ENCODE peak calls at places on chromosomes 4 and X, in eight cellular contexts. One of them, this sample, is unnamed.

GRCh38 chr4:98625920-98626319 is 32.5 kb downstream of the TSPAN5 start:
- DNase-seq in A549: no peak
- DNase-seq in IMR-90: no peak
- DNase-seq in mammary epithelial cell: peak; percentile 75
- DNase-seq in GM23338: no peak
- DNase-seq in heart right ventricle: no peak
- DNase-seq in right lobe of liver: no peak
- DNase-seq in colonic mucosa: no peak
- DNase-seq in this sample: no peak

GRCh38 chr4:3717241-3717640 is 48.9 kb upstream of the ADRA2C start:
- DNase-seq in A549: no peak
- DNase-seq in IMR-90: no peak
- DNase-seq in mammary epithelial cell: no peak
- DNase-seq in GM23338: no peak
- DNase-seq in heart right ventricle: peak; percentile 2
- DNase-seq in right lobe of liver: no peak
- DNase-seq in colonic mucosa: no peak
- DNase-seq in this sample: no peak

GRCh38 chr4:61693520-61693919 is 493.4 kb downstream of the ADGRL3 start:
- DNase-seq in A549: no peak
- DNase-seq in IMR-90: no peak
- DNase-seq in mammary epithelial cell: no peak
- DNase-seq in GM23338: no peak
- DNase-seq in heart right ventricle: no peak
- DNase-seq in right lobe of liver: no peak
- DNase-seq in colonic mucosa: no peak
- DNase-seq in this sample: no peak

GRCh38 chrX:70434914-70435586 is 9.6 kb upstream of the DLG3 start:
- DNase-seq in A549: no peak
- DNase-seq in IMR-90: peak; percentile 48
- DNase-seq in mammary epithelial cell: no peak
- DNase-seq in GM23338: peak; percentile 26
- DNase-seq in heart right ventricle: peak; percentile 31
- DNase-seq in right lobe of liver: no peak
- DNase-seq in colonic mucosa: no peak
- DNase-seq in this sample: peak; percentile 7

GRCh38 chrX:108268434-108269080 is 169.7 kb downstream of the COL4A6 start:
- DNase-seq in A549: no peak
- DNase-seq in IMR-90: no peak
- DNase-seq in mammary epithelial cell: peak; percentile 54
- DNase-seq in GM23338: no peak
- DNase-seq in heart right ventricle: no peak
- DNase-seq in right lobe of liver: no peak
- DNase-seq in colonic mucosa: no peak
- DNase-seq in this sample: peak; percentile 20

GRCh38 chr4:146379744-146380143 is 142.0 kb downstream of the SLC10A7 start:
- DNase-seq in A549: peak; percentile 39
- DNase-seq in IMR-90: peak; percentile 31
- DNase-seq in mammary epithelial cell: peak; percentile 32
- DNase-seq in GM23338: no peak
- DNase-seq in heart right ventricle: no peak
- DNase-seq in right lobe of liver: no peak
- DNase-seq in colonic mucosa: no peak
- DNase-seq in this sample: no peak

GRCh38 chrX:153910446-153910845 is 6.0 kb downstream of the AVPR2 start:
- DNase-seq in A549: no peak
- DNase-seq in IMR-90: no peak
- DNase-seq in mammary epithelial cell: no peak
- DNase-seq in GM23338: no peak
- DNase-seq in heart right ventricle: no peak
- DNase-seq in right lobe of liver: no peak
- DNase-seq in colonic mucosa: no peak
- DNase-seq in this sample: no peak

GRCh38 chr4:58602701-58603359 is 1492.6 kb upstream of the IGFBP7 start:
- DNase-seq in A549: no peak
- DNase-seq in IMR-90: no peak
- DNase-seq in mammary epithelial cell: no peak
- DNase-seq in GM23338: peak; percentile 32
- DNase-seq in heart right ventricle: no peak
- DNase-seq in right lobe of liver: no peak
- DNase-seq in colonic mucosa: no peak
- DNase-seq in this sample: no peak

GRCh38 chrX:24124227-24124799 is 25.2 kb upstream of the ZFX start:
- DNase-seq in A549: no peak
- DNase-seq in IMR-90: no peak
- DNase-seq in mammary epithelial cell: no peak
- DNase-seq in GM23338: no peak
- DNase-seq in heart right ventricle: no peak
- DNase-seq in right lobe of liver: no peak
- DNase-seq in colonic mucosa: no peak
- DNase-seq in this sample: no peak

GRCh38 chrX:52280812-52281211 is 88.0 kb upstream of the XAGE2 start:
- DNase-seq in A549: no peak
- DNase-seq in IMR-90: no peak
- DNase-seq in mammary epithelial cell: no peak
- DNase-seq in GM23338: no peak
- DNase-seq in heart right ventricle: no peak
- DNase-seq in right lobe of liver: no peak
- DNase-seq in colonic mucosa: no peak
- DNase-seq in this sample: no peak

GRCh38 chrX:114930227-114930626 is 87.2 kb downstream of the IL13RA2 start:
- DNase-seq in A549: no peak
- DNase-seq in IMR-90: no peak
- DNase-seq in mammary epithelial cell: peak; percentile 52
- DNase-seq in GM23338: no peak
- DNase-seq in heart right ventricle: no peak
- DNase-seq in right lobe of liver: no peak
- DNase-seq in colonic mucosa: no peak
- DNase-seq in this sample: no peak

GRCh38 chr4:172791841-172792240 is 376.8 kb upstream of the GALNT7 start:
- DNase-seq in A549: no peak
- DNase-seq in IMR-90: no peak
- DNase-seq in mammary epithelial cell: no peak
- DNase-seq in GM23338: no peak
- DNase-seq in heart right ventricle: no peak
- DNase-seq in right lobe of liver: no peak
- DNase-seq in colonic mucosa: no peak
- DNase-seq in this sample: no peak
- H3K4me1 ChIP-seq in A549: no peaks in the 10 kb centered on the region
- H3K4me1 ChIP-seq in IMR-90: no peaks in the 10 kb centered on the region
- H3K4me1 ChIP-seq in mammary epithelial cell: no peaks in the 10 kb centered on the region
- H3K4me1 ChIP-seq in GM23338: no peaks in the 10 kb centered on the region
- H3K4me1 ChIP-seq in heart right ventricle: no peaks in the 10 kb centered on the region
- H3K4me1 ChIP-seq in right lobe of liver: no peaks in the 10 kb centered on the region
- H3K4me1 ChIP-seq in colonic mucosa: no peaks in the 10 kb centered on the region
- H3K4me1 ChIP-seq in this sample: no peaks in the 10 kb centered on the region

DNA sequence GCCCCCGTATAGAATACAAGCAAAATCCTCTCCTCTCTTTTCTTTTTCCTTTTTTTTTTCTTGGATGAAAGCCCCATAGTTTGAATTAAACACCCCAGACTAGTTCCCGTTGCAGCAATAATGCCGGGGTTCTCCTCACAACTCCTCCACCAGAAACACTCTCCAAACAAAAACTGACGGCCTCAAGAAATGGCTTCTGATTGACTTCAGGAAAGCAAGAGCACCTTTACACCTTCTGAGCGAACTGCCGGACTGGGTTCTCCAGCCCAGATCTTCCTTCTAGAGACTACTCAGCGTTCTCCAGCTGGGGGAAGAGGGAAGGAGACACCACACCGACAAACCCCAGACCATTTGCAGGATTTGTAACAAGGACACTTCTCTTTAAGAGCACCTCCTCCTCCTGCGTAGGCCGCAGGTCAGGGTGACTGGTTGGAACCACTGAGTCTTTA is 4.0 kb downstream of the HAND2 start:
- DNase-seq in A549: no peak
- DNase-seq in IMR-90: no peak
- DNase-seq in mammary epithelial cell: no peak
- DNase-seq in GM23338: peak; percentile 42
- DNase-seq in heart right ventricle: no peak
- DNase-seq in right lobe of liver: no peak
- DNase-seq in colonic mucosa: no peak
- DNase-seq in this sample: no peak
- TF ChIP-seq CTCF in A549: no peak
- TF ChIP-seq CTCF in IMR-90: no peak
- TF ChIP-seq CTCF in mammary epithelial cell: no peak
- TF ChIP-seq CTCF in GM23338: no peak
- TF ChIP-seq CTCF in heart right ventricle: no peak
- TF ChIP-seq CTCF in right lobe of liver: no peak
- TF ChIP-seq CTCF in colonic mucosa: no peak
- TF ChIP-seq CTCF in this sample: no peak

GRCh38 chrX:40966204-40966820 is 118.9 kb upstream of the USP9X start:
- DNase-seq in A549: no peak
- DNase-seq in IMR-90: no peak
- DNase-seq in mammary epithelial cell: no peak
- DNase-seq in GM23338: no peak
- DNase-seq in heart right ventricle: no peak
- DNase-seq in right lobe of liver: no peak
- DNase-seq in colonic mucosa: no peak
- DNase-seq in this sample: no peak

GRCh38 chrX:40960041-40960440 is 125.2 kb upstream of the USP9X start:
- DNase-seq in A549: no peak
- DNase-seq in IMR-90: peak; percentile 34
- DNase-seq in mammary epithelial cell: no peak
- DNase-seq in GM23338: no peak
- DNase-seq in heart right ventricle: no peak
- DNase-seq in right lobe of liver: no peak
- DNase-seq in colonic mucosa: no peak
- DNase-seq in this sample: no peak

GRCh38 chrX:40964008-40964407 is 121.2 kb upstream of the USP9X start:
- DNase-seq in A549: no peak
- DNase-seq in IMR-90: no peak
- DNase-seq in mammary epithelial cell: no peak
- DNase-seq in GM23338: no peak
- DNase-seq in heart right ventricle: no peak
- DNase-seq in right lobe of liver: no peak
- DNase-seq in colonic mucosa: no peak
- DNase-seq in this sample: no peak

GRCh38 chrX:40962793-40963407 is 122.3 kb upstream of the USP9X start:
- DNase-seq in A549: no peak
- DNase-seq in IMR-90: no peak
- DNase-seq in mammary epithelial cell: no peak
- DNase-seq in GM23338: no peak
- DNase-seq in heart right ventricle: no peak
- DNase-seq in right lobe of liver: no peak
- DNase-seq in colonic mucosa: no peak
- DNase-seq in this sample: no peak

DNA sequence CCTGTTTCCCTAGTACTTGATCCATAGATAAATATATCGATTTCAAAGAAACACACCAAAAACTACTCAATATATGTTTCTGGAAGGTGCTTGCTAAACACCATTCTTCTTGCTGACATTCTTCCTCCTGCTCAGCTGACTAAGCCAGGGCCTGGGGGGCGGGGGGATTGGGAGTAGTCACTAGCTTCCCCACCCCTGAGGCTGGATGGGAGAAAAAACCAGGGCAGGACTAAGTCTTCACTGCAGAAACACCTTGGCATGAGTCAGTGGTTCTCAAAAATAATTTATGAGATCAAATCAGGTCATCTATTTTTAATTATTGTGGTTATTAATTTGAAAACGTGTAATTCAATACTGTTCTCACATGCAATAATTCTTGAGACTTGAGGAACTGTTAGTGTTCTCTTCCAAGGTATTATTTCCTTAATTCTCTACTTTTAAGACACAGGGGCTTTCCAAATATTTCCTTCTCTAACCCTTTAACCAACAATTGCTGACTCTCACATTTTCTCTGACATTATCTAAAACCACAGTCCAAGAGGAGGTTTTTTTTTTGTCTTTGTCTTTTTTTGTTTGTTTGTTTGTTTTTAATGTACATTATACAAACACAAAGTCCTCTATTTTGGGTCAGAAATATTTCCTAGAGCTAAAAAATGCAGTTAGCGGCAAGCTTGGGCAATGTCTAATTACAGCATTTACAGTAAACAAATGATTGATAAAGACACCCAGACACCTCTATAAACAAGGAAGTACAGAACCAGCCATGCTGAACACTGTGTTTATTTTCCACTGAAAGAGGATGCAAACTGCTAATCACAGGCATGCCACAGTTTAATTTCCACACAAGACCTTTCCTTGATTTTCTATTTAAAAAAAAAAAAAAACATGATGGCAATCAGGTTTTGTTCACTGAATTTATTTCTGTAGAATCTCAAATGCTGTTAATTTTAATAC is 120.3 kb upstream of the USP9X start:
- DNase-seq in A549: no peak
- DNase-seq in IMR-90: no peak
- DNase-seq in mammary epithelial cell: peak; percentile 51
- DNase-seq in GM23338: no peak
- DNase-seq in heart right ventricle: no peak
- DNase-seq in right lobe of liver: no peak
- DNase-seq in colonic mucosa: no peak
- DNase-seq in this sample: no peak
- H3K27ac ChIP-seq in A549: no peak overlapping the region
- H3K27ac ChIP-seq in IMR-90: no peak overlapping the region
- H3K27ac ChIP-seq in mammary epithelial cell: no peak overlapping the region
- H3K27ac ChIP-seq in GM23338: no peak overlapping the region
- H3K27ac ChIP-seq in heart right ventricle: peak overlapping the region; percentile 31
- H3K27ac ChIP-seq in right lobe of liver: no peak overlapping the region
- H3K27ac ChIP-seq in colonic mucosa: no peak overlapping the region
- H3K27ac ChIP-seq in this sample: peak overlapping the region; percentile 0

GRCh38 chr4:85565761-85566480 is 91.0 kb downstream of the ARHGAP24 start:
- DNase-seq in A549: no peak
- DNase-seq in IMR-90: no peak
- DNase-seq in mammary epithelial cell: no peak
- DNase-seq in GM23338: no peak
- DNase-seq in heart right ventricle: no peak
- DNase-seq in right lobe of liver: no peak
- DNase-seq in colonic mucosa: no peak
- DNase-seq in this sample: no peak
- H3K4me1 ChIP-seq in A549: no peaks in the 10 kb centered on the region
- H3K4me1 ChIP-seq in IMR-90: no peaks in the 10 kb centered on the region
- H3K4me1 ChIP-seq in mammary epithelial cell: peaks cover 13% of the 10 kb centered on the region
- H3K4me1 ChIP-seq in GM23338: peaks cover 7% of the 10 kb centered on the region
- H3K4me1 ChIP-seq in heart right ventricle: no peaks in the 10 kb centered on the region
- H3K4me1 ChIP-seq in right lobe of liver: no peaks in the 10 kb centered on the region
- H3K4me1 ChIP-seq in colonic mucosa: no peaks in the 10 kb centered on the region
- H3K4me1 ChIP-seq in this sample: no peaks in the 10 kb centered on the region

DNA sequence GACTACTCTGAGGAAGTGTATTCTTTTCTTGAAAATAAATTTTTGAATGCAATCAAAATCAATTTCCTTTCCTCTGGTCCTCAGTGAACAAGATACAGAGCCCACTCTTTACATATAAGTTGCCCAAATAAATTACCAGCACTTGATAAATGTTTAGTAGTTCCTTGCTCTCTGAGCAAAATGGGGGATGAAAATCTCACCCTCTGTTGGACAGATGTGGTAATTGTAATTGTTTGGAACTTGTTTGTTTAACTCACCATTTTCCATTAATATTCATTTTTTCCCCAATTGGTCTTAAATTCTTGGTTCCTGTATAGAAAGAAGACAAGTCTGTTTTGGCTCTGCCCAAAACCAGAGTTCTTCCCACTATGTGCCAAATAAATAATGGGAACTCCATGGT is 146.3 kb downstream of the LDB2 start:
- DNase-seq in A549: no peak
- DNase-seq in IMR-90: peak; percentile 25
- DNase-seq in mammary epithelial cell: no peak
- DNase-seq in GM23338: peak; percentile 17
- DNase-seq in heart right ventricle: no peak
- DNase-seq in right lobe of liver: no peak
- DNase-seq in colonic mucosa: no peak
- DNase-seq in this sample: no peak
- TF ChIP-seq CTCF in A549: no peak
- TF ChIP-seq CTCF in IMR-90: peak; percentile 39
- TF ChIP-seq CTCF in mammary epithelial cell: peak; percentile 14
- TF ChIP-seq CTCF in GM23338: peak; percentile 36
- TF ChIP-seq CTCF in heart right ventricle: peak; percentile 30
- TF ChIP-seq CTCF in right lobe of liver: peak; percentile 37
- TF ChIP-seq CTCF in colonic mucosa: no peak
- TF ChIP-seq CTCF in this sample: peak; percentile 40

This sample was measured in adrenal gland.